ENCODE peak calls at places on chromosomes 7 and 10, in six cellular contexts. K, A, T, N, F and M are unnamed samples.

GRCh38 chr10:90064295-90064694 is 362.9 kb downstream of the KIF20B start:
- DNase-seq in N (no peak), A (no peak), K (no peak), T (no peak), F (no peak), M (no peak)

GRCh38 chr7:115984105-115984504 is 46.5 kb downstream of the TFEC start:
- DNase-seq in T (no peak), F (no peak), A (no peak), N (no peak), K (no peak), M (no peak)

GRCh38 chr7:55432937-55433784 is 68.0 kb downstream of the LANCL2 start:
- DNase-seq in T (no peak), K (no peak), F (peak; percentile 53), A (no peak), N (no peak), M (no peak)

GRCh38 chr7:157016352-157017041 is 6.0 kb upstream of the MNX1 start:
- DNase-seq in N (no peak), K (no peak), F (no peak), A (peak; percentile 32), T (no peak), M (peak; percentile 43)

GRCh38 chr7:77383333-77383740 is 32.8 kb downstream of the GSAP start:
- DNase-seq in N (no peak), T (no peak), F (no peak), A (no peak), K (no peak), M (no peak)

GRCh38 chr7:136685506-136685905 is 182.9 kb upstream of the CHRM2 start:
- DNase-seq in A (no peak), N (no peak), K (no peak), T (no peak), F (no peak), M (no peak)

GRCh38 chr10:71284544-71285179 is 34.4 kb upstream of the SLC29A3 start:
- DNase-seq in A (no peak), N (no peak), T (no peak), F (no peak), K (no peak), M (no peak)

GRCh38 chr7:45069444-45070253 is 19.1 kb downstream of the NACAD start:
- DNase-seq in A (no peak), N (no peak), K (no peak), T (no peak), F (peak; percentile 45), M (no peak)

GRCh38 chr10:77111611-77112550 is 525.7 kb downstream of the KCNMA1 start:
- DNase-seq in T (no peak), F (peak; percentile 76), A (peak; percentile 15), N (no peak), K (no peak), M (no peak)

GRCh38 chr10:103739039-103739764 is 116.2 kb downstream of the SH3PXD2A start:
- DNase-seq in A (peak; percentile 46), N (no peak), K (peak; percentile 79), F (no peak), T (peak; percentile 87), M (no peak)

GRCh38 chr10:103742779-103743178 is 112.6 kb downstream of the SH3PXD2A start:
- DNase-seq in N (no peak), A (no peak), F (no peak), T (no peak), K (no peak), M (no peak)

GRCh38 chr10:103737735-103738367 is 117.5 kb downstream of the SH3PXD2A start:
- DNase-seq in A (no peak), K (no peak), T (no peak), F (no peak), N (no peak), M (no peak)

GRCh38 chr10:103736763-103737162 is 118.6 kb downstream of the SH3PXD2A start:
- DNase-seq in N (no peak), T (no peak), A (no peak), K (no peak), F (peak; percentile 46), M (no peak)

DNA sequence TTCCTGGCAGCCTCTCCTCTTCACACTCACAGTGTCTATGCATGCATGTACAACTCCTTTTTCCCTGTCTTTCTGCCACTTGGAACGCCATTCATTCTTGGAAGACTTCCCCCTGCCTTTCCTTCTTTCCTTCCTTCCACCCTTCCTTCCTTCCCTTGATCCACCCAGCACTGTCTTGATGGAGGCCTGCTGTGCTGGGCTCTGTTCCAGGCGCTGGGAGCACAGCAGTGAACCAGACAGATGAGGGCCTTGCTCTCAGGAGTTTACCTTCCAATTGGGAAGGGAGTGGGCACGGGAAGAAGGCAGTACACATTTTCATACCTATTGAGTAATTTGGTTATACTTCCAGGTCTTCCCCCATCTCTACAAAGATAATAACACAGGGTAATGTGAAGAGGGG is 114.7 kb downstream of the SH3PXD2A start:
- DNase-seq in F (no peak), K (no peak), A (no peak), N (no peak), T (no peak), M (no peak)
- H3K27ac ChIP-seq in F (no peak overlapping the region), K (no peak overlapping the region), A (no peak overlapping the region), N (no peak overlapping the region), T (no peak overlapping the region), M (no peak overlapping the region)

GRCh38 chr7:26200444-26201260 is at the start of gene HNRNPA2B1:
- DNase-seq in T (peak; percentile 99), A (peak; percentile 99), F (peak; percentile 71), K (peak; percentile 96), N (peak; percentile 98), M (peak; percentile 98)
- TF ChIP-seq POLR2A in T (peak; percentile 100), A (peak; percentile 100), F (peak; percentile 99), K (peak; percentile 100), N (peak; percentile 100), M (peak; percentile 100)

GRCh38 chr10:91597397-91597881 is 35.4 kb downstream of the PPP1R3C start:
- DNase-seq in T (no peak), K (no peak), F (no peak), N (no peak), A (peak; percentile 67), M (no peak)
- H3K27ac ChIP-seq in T (peak overlapping the region; percentile 72), K (no peak overlapping the region), F (peak overlapping the region; percentile 94), N (no peak overlapping the region), A (peak overlapping the region; percentile 18), M (peak overlapping the region; percentile 12)

DNA sequence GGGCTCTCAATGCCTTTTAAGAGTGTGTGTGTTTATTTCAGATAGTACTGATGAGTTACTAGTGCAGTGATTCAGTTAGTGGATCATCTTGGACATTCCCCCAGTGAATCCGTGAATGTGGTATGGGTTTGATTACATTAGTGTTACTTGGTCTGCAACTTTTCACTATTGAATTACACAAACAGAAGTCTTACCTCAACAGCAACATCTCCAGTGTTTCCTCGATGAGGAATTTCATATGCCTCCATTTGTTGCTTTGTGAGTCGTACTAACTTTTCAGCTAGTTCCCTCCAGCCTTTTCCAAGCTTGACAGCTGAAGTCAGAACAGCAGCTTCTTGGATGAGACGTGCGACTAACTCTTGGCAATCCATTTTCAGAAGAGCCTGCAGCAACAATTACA is 63.2 kb downstream of the MACC1 start:
- DNase-seq in K (no peak), A (no peak), N (no peak), F (no peak), T (no peak), M (no peak)
- TF ChIP-seq POLR2A in K (no peak), A (no peak), N (no peak), F (no peak), T (no peak), M (no peak)

GRCh38 chr10:49526624-49527023 is 12.3 kb downstream of the ERCC6 start:
- DNase-seq in T (no peak), A (no peak), K (no peak), N (no peak), F (no peak), M (no peak)

GRCh38 chr10:49523301-49523700 is 15.6 kb downstream of the ERCC6 start:
- DNase-seq in K (no peak), T (no peak), N (no peak), A (no peak), F (no peak), M (no peak)

GRCh38 chr10:49527061-49527460 is 11.9 kb downstream of the ERCC6 start:
- DNase-seq in T (no peak), N (no peak), K (no peak), F (no peak), A (no peak), M (no peak)

GRCh38 chr10:49527850-49528249 is 11.1 kb downstream of the ERCC6 start:
- DNase-seq in N (no peak), F (no peak), K (no peak), T (no peak), A (no peak), M (no peak)

GRCh38 chr10:49524496-49524895 is 14.4 kb downstream of the ERCC6 start:
- DNase-seq in K (no peak), A (no peak), N (no peak), T (no peak), F (no peak), M (no peak)
- H3K27ac ChIP-seq in K (no peak overlapping the region), A (no peak overlapping the region), N (no peak overlapping the region), T (no peak overlapping the region), F (no peak overlapping the region), M (no peak overlapping the region)

DNA sequence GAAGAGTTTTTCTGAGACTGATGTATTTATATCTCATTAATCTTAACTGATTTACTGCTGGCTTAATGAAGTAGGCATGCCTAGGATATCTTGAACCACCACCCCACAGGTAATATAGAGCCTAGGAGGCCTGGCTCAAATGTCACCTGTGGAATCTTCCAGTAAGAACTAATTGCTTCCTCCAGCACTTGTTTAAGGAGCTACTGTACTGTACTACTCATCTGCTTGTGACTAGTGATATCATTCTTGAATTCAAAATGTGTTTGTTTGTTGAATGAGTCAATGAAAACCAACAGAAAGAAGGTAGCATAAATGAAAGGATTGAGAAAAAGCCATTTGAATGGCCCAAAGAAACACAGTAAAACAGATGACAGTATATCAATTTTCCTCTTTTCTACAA is 43.6 kb upstream of the SLIT1 start:
- DNase-seq in F (no peak), N (no peak), T (no peak), K (no peak), A (no peak), M (no peak)
- TF ChIP-seq POLR2A in F (no peak), N (no peak), T (no peak), K (no peak), A (no peak), M (no peak)

GRCh38 chr10:43689007-43689491 is 40.4 kb upstream of the ZNF32 start:
- DNase-seq in A (no peak), N (no peak), T (peak; percentile 63), F (no peak), K (no peak), M (peak; percentile 39)
- H3K27ac ChIP-seq in A (no peak overlapping the region), N (no peak overlapping the region), T (no peak overlapping the region), F (peak overlapping the region; percentile 83), K (no peak overlapping the region), M (no peak overlapping the region)